ENCODE peak calls at places on chromosomes 12 and 14, in four cellular contexts. C is HepG2, Q is GM06990, P is A549. D is an unnamed sample.

GRCh38 chr12:32248594-32249140 is 142.0 kb downstream of the BICD1 start:
- DNase-seq in P (no peak), C (no peak), Q (no peak), D (no peak)

GRCh38 chr14:41899416-41899815 is 292.7 kb downstream of the LRFN5 start:
- DNase-seq in P (no peak), C (no peak), Q (no peak), D (no peak)

GRCh38 chr12:77189463-77189862 is 124.1 kb upstream of the E2F7 start:
- DNase-seq in C (no peak), P (no peak), Q (no peak), D (no peak)

GRCh38 chr12:26651566-26652188 is 181.3 kb downstream of the ITPR2 start:
- DNase-seq in P (peak), Q (peak), C (peak), D (peak)

GRCh38 chr12:127595506-127595905 is 671.5 kb upstream of the TMEM132C start:
- DNase-seq in P (no peak), C (no peak), Q (no peak), D (no peak)

GRCh38 chr14:101573289-101573688 is 12.0 kb downstream of the DIO3 start:
- DNase-seq in Q (no peak), C (no peak), P (no peak), D (no peak)

GRCh38 chr14:94307410-94307992 is 14.4 kb upstream of the SERPINA10 start:
- DNase-seq in P (peak), C (peak), Q (no peak), D (no peak)

GRCh38 chr12:132596016-132596415 is 14.4 kb downstream of the LRCOL1 start:
- DNase-seq in P (peak), C (no peak), Q (no peak), D (no peak)

GRCh38 chr12:4284306-4284705 is 10.7 kb downstream of the CCND2 start:
- DNase-seq in Q (no peak), P (no peak), C (no peak), D (no peak)

GRCh38 chr12:98645572-98646067 is 530 bp downstream of the APAF1 start:
- DNase-seq in P (peak), Q (no peak), C (no peak), D (peak)

GRCh38 chr12:132275110-132275531 is 54.3 kb downstream of the GALNT9 start:
- DNase-seq in C (peak), Q (no peak), P (peak), D (no peak)

GRCh38 chr12:45934956-45935355 is 55.4 kb downstream of the SCAF11 start:
- DNase-seq in P (no peak), Q (no peak), C (no peak), D (no peak)

GRCh38 chr12:6265038-6265405 is 45.5 kb upstream of the PLEKHG6 start:
- DNase-seq in P (no peak), C (no peak), Q (no peak), D (no peak)

GRCh38 chr12:30989754-30990153 is 63.2 kb downstream of the TSPAN11 start:
- DNase-seq in C (peak), P (peak), Q (peak), D (peak)

GRCh38 chr14:96187216-96188050 is 17.2 kb upstream of the BDKRB2 start:
- DNase-seq in Q (no peak), P (no peak), C (no peak), D (no peak)

GRCh38 chr12:49244161-49244560 is 20.7 kb upstream of the TUBA1C start:
- DNase-seq in Q (no peak), C (no peak), P (no peak), D (no peak)

GRCh38 chr12:1171657-1172056 is 180.6 kb downstream of the ERC1 start:
- DNase-seq in P (no peak), Q (no peak), C (no peak), D (no peak)

GRCh38 chr14:101604228-101604934 is 43.1 kb downstream of the DIO3 start:
- DNase-seq in Q (no peak), C (no peak), P (no peak), D (no peak)

GRCh38 chr14:20631023-20631820 is 10.3 kb downstream of the OR6S1 start:
- DNase-seq in P (peak), C (peak), Q (peak), D (no peak)

GRCh38 chr12:15830538-15830937 is 41.4 kb upstream of the EPS8 start:
- DNase-seq in C (no peak), Q (no peak), P (no peak), D (no peak)

GRCh38 chr14:29927596-29928341 is at the start of gene PRKD1:
- DNase-seq in Q (peak), C (peak), P (peak), D (peak)

GRCh38 chr12:46667547-46667946 is 158.2 kb downstream of the SLC38A4 start:
- DNase-seq in Q (no peak), C (no peak), P (no peak), D (no peak)

GRCh38 chr14:64773046-64773445 is 68.8 kb downstream of the PLEKHG3 start:
- DNase-seq in P (no peak), C (no peak), Q (no peak), D (no peak)

GRCh38 chr14:32826404-32827082 is 112.1 kb upstream of the NPAS3 start:
- DNase-seq in P (no peak), Q (no peak), C (no peak), D (no peak)

GRCh38 chr14:50272498-50272897 is 39.5 kb downstream of the L2HGDH start:
- DNase-seq in Q (no peak), P (no peak), C (no peak), D (no peak)

GRCh38 chr12:857611-858010 is 91.9 kb downstream of the RAD52 start:
- DNase-seq in C (no peak), Q (no peak), P (peak), D (no peak)

GRCh38 chr14:76770521-76771431 is 9.5 kb downstream of the VASH1 start:
- DNase-seq in P (no peak), Q (no peak), C (no peak), D (no peak)
- TF ChIP-seq CTCF in P (no peak), Q (no peak), C (no peak), D (no peak)

DNA sequence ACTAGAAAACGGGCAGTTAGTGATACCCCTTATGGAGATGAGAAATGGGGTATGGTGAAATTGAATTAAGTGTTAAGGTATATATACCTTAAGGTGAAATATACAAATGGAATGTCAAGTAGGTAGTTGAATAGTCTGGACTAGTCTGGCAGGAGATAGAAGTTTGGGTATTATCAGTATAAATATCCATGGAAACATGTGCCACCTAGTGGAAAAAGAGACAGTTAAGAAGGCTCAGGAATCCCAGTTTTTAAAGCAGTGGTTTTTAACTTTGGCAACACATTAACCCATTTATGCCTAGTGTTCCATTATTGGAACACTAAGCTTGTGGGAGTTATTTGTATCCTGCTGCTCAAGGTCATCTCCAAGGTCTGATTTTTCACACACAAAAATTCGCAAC is 38.6 kb upstream of the TPH2 start:
- DNase-seq in Q (no peak), C (peak), P (peak), D (no peak)
- TF ChIP-seq CTCF in Q (no peak), C (no peak), P (peak), D (no peak)

GRCh38 chr12:107228076-107228475 is 134.7 kb upstream of the CRY1 start:
- DNase-seq in Q (no peak), P (no peak), C (no peak), D (no peak)

GRCh38 chr12:107219301-107219700 is 126.0 kb upstream of the CRY1 start:
- DNase-seq in Q (no peak), P (no peak), C (no peak), D (no peak)

GRCh38 chr12:107225626-107226025 is 132.3 kb upstream of the CRY1 start:
- DNase-seq in P (peak), C (peak), Q (no peak), D (no peak)

GRCh38 chr12:107221909-107222308 is 128.6 kb upstream of the CRY1 start:
- DNase-seq in Q (no peak), C (no peak), P (no peak), D (no peak)

GRCh38 chr12:107223816-107224215 is 130.5 kb upstream of the CRY1 start:
- DNase-seq in P (peak), C (no peak), Q (no peak), D (no peak)
- TF ChIP-seq CTCF in P (no peak), C (no peak), Q (no peak), D (no peak)

GRCh38 chr12:121003650-121004049 is 12.6 kb downstream of the C12orf43 start:
- DNase-seq in C (peak), P (peak), Q (no peak), D (no peak)
- TF ChIP-seq CTCF in C (peak), P (peak), Q (no peak), D (no peak)

DNA sequence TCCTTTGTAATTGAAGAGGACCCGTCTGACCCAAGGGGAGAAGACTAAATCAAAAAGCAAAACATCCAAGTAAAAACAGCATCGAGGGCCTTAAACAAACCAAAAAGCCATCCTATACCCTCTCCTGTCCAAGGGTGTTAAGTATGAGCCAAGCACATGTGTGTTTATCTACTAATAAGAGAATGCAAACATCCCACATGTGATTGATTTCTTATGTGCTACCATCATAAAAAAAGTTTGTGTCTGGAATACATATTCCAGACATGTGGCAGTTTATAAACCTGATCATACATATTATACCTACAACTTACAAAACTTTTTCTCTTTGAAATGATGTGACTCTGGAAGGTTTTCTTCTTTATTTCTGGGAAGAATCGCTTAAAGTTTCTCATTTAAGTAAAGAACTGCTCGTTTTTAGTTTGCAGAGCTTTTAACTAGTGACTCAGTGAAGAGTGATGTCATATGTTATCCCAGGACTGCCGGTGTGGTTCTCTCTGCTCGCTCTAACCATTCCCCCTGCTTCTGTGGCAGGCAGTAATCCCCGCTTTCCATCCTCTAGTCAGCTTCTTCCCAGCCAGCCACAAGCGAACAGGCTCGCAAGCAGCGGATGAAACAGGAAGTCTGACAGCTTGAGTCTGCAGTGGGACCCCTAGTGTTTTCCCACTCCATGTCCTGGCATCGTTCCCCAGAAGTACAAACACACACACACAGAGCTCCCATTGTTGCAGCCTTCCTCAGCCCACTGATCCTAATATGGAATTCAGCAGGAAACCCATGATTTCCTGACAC is 431 bp upstream of the RHOJ start:
- DNase-seq in Q (no peak), C (peak), P (peak), D (no peak)
- TF ChIP-seq CTCF in Q (no peak), C (peak), P (no peak), D (no peak)

DNA sequence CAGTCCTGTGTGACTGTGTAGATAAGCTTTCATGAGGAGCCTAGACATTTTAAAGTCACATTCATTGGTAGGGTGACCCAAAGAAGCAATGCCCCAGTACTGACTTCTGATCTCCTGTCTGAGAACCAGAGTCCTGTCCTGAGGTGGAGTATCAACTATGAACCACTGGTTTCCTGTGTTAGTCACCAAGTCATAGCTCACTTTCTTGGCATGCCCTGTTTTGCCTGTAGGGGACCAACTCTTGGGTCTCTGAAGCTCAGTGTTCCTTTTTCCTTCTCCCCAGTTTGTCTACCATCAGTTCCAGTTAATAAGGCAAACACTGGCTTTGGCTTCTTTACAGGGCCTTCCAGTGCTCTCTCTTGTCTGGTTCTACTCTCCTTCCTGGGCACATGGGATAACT is 97.4 kb downstream of the C12orf75 start:
- DNase-seq in Q (no peak), C (no peak), P (no peak), D (no peak)
- TF ChIP-seq CTCF in Q (peak), C (no peak), P (no peak), D (no peak)

DNA sequence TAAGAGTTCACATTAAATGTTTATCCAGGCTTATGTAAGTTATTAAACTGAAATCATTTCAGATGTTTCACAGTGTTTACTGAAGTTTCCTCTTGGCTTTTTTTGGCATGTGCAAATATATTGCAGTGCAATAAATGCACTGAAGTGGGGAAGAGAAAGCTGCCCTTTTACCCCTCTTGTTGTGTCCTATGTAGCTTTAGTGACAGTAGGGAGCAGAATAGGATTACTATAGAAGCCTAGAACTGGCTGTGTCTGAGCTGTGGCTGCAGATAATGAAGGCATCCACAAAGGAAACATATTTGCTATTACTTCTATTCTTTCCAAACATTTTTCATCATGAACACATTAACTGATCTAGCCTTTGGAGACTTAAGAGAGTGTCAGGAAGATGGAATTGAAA is 24.1 kb upstream of the CNTN1 start:
- DNase-seq in C (no peak), P (peak), Q (no peak), D (no peak)
- TF ChIP-seq CTCF in C (no peak), P (peak), Q (no peak), D (no peak)

DNA sequence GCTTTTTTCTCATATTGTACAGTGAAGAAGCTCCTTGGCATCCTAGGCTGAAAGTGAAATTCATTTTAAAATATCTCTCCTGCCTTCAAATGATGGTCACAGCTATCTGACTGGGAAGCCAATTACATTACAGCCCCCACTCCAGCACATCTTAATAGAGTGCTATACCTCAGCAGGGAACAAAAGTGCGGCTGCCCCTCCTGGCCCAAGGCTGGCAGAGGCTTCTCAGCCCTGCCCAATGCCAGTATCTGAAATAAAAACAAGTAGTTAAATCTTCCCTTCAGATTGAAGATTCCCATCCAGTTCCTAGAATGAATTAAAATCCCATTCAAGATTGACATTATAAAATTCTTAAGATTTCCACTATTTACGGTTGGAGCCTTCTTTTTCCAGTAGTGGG is 54.9 kb upstream of the GNG2 start:
- DNase-seq in P (no peak), Q (no peak), C (no peak), D (no peak)
- TF ChIP-seq CTCF in P (no peak), Q (no peak), C (no peak), D (no peak)

GRCh38 chr14:103281496-103282231 is 52.4 kb upstream of the EIF5 start:
- DNase-seq in Q (no peak), P (peak), C (peak), D (no peak)
- TF ChIP-seq CTCF in Q (no peak), P (peak), C (peak), D (no peak)

DNA sequence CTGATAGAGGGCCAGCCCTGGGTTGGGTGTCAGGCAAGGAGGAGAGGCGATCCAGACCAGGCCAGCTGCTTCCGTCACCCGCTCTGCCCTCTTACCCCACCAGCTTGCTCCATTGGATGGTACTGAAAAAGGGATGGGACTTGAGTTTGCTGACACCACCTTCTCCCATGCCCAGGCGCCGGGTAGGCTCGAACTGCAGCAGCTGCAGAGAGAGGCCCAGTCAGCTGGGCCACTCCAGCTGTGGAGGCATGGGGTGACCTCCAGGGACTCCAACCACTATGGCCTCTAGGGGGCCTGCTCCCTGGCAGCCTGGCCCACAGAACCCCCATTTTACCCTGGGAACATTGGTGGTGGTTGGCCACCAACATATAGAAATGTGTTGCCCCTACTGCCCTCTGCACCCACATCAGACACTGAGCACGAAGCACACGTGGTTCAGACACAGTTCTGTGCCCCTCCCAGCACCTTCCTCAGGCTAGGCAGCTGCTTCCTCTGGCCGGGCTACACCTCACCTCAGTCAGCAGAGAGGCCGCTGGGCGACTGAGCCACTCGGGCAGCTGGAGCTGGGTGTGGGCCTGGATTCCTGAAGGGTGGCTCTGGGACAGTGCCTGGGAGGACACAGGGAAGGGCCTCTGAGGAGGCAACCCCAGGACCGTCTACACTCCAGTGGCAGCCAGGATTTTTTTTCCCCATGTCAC is 16.0 kb downstream of the RPS6KL1 start:
- DNase-seq in P (no peak), C (no peak), Q (no peak), D (no peak)
- TF ChIP-seq CTCF in P (no peak), C (peak), Q (peak), D (no peak)